ENCODE peak calls at places on chromosome 4, in six cellular contexts. W is mesothelial cell of epicardium; O is stimulated activated CD4-positive, alpha-beta T cell treated with anti-CD3 and anti-CD28 coated beads, Interleukin-2, amount 100 ng/mL, for 4 hours; C is WERI-Rb-1; N is pons; S is activated CD8-positive, alpha-beta memory T cell treated with anti-CD3 and anti-CD28 coated beads for 1 hour. Y is an unnamed sample.

GRCh38 chr4:154854362-154854761 is 73.3 kb downstream of the RBM46 start:
- DNase-seq in W (no peak), O (no peak), C (no peak), N (no peak), S (no peak), Y (no peak)

GRCh38 chr4:7771541-7772507 is 167.8 kb downstream of the AFAP1 start:
- DNase-seq in W (no peak), O (no peak), C (no peak), N (no peak), S (no peak), Y (no peak)

GRCh38 chr4:2638730-2639129 is 102.3 kb downstream of the FAM193A start:
- DNase-seq in W (no peak), O (no peak), C (no peak), N (no peak), S (no peak), Y (no peak)

GRCh38 chr4:97104006-97104405 is 1039.3 kb downstream of the STPG2 start:
- DNase-seq in W (no peak), O (no peak), C (no peak), N (no peak), S (no peak), Y (no peak)

GRCh38 chr4:176193898-176194297 is 1.5 kb downstream of the SPATA4 start:
- DNase-seq in W (no peak), O (no peak), C (no peak), N (no peak), S (no peak), Y (no peak)

GRCh38 chr4:145545538-145546224 is 64.0 kb downstream of the SMAD1 start:
- DNase-seq in W (no peak), O (no peak), C (no peak), N (no peak), S (no peak), Y (peak; percentile 42)

GRCh38 chr4:147981305-147981704 is 249.4 kb downstream of the ARHGAP10 start:
- DNase-seq in W (no peak), O (no peak), C (no peak), N (no peak), S (no peak), Y (no peak)

GRCh38 chr4:81919238-81919637 is 447.5 kb upstream of the RASGEF1B start:
- DNase-seq in W (no peak), O (no peak), C (peak; percentile 46), N (no peak), S (no peak), Y (no peak)

GRCh38 chr4:142142403-142142802 is 506.0 kb downstream of the IL15 start:
- DNase-seq in W (no peak), O (no peak), C (no peak), N (no peak), S (no peak), Y (no peak)

GRCh38 chr4:121140712-121141111 is 23.4 kb downstream of the TNIP3 start:
- DNase-seq in W (no peak), O (no peak), C (no peak), N (no peak), S (no peak), Y (no peak)

GRCh38 chr4:187615972-187616371 is 379.6 kb upstream of the ZFP42 start:
- DNase-seq in W (no peak), O (no peak), C (no peak), N (no peak), S (no peak), Y (no peak)